ENCODE peak calls at places on chromosomes 7 and 10, in five cellular contexts. F is CD8-positive, alpha-beta T cell; H is IMR-90; E is mucosa of descending colon; I is aorta. P is an unnamed sample.

GRCh38 chr7:29906200-29907022 is 83.2 kb downstream of the SCRN1 start:
- DNase-seq in F (no peak), H (no peak), E (no peak), I (no peak), P (no peak)

GRCh38 chr7:116734736-116735135 is 62.7 kb downstream of the MET start:
- DNase-seq in F (no peak), H (no peak), E (no peak), I (no peak), P (no peak)

GRCh38 chr7:91164531-91164930 is 99.7 kb upstream of the FZD1 start:
- DNase-seq in F (no peak), H (no peak), E (no peak), I (no peak), P (no peak)

GRCh38 chr7:149284850-149285580 is 23.0 kb downstream of the ZNF783 start:
- DNase-seq in F (peak; percentile 97), H (peak; percentile 80), E (peak; percentile 99), I (peak; percentile 97), P (peak; percentile 96)

GRCh38 chr7:74527842-74528241 is 74.1 kb downstream of the GTF2IRD1 start:
- DNase-seq in F (no peak), H (no peak), E (peak; percentile 91), I (no peak), P (no peak)

GRCh38 chr10:114649217-114649906 is 8.7 kb downstream of the ABLIM1 start:
- DNase-seq in F (no peak), H (no peak), E (peak; percentile 38), I (no peak), P (no peak)

GRCh38 chr7:98165827-98166667 is 45.2 kb upstream of the BHLHA15 start:
- DNase-seq in F (peak; percentile 30), H (peak; percentile 14), E (peak; percentile 84), I (no peak), P (peak; percentile 45)

GRCh38 chr10:25564351-25564750 is 369.7 kb upstream of the MYO3A start:
- DNase-seq in F (no peak), H (no peak), E (no peak), I (no peak), P (no peak)

GRCh38 chr10:4725917-4726606 is 99.9 kb upstream of the AKR1E2 start:
- DNase-seq in F (no peak), H (peak; percentile 89), E (no peak), I (no peak), P (no peak)

GRCh38 chr10:132397671-132398565 is 918 bp downstream of the PWWP2B start:
- DNase-seq in F (peak; percentile 21), H (peak; percentile 47), E (peak; percentile 64), I (no peak), P (peak; percentile 73)

GRCh38 chr7:9022456-9022855 is 589.0 kb downstream of the NXPH1 start:
- DNase-seq in F (no peak), H (no peak), E (no peak), I (no peak), P (no peak)

GRCh38 chr10:45505336-45505735 is 131.3 kb downstream of the ALOX5 start:
- DNase-seq in F (no peak), H (no peak), E (no peak), I (no peak), P (no peak)

GRCh38 chr7:55177068-55177530 is 158.3 kb downstream of the EGFR start:
- DNase-seq in F (no peak), H (no peak), E (no peak), I (no peak), P (no peak)

GRCh38 chr7:115368998-115369397 is 447.1 kb downstream of the MDFIC start:
- DNase-seq in F (no peak), H (no peak), E (no peak), I (no peak), P (no peak)

GRCh38 chr10:86870679-86871078 is 86.7 kb downstream of the MMRN2 start:
- DNase-seq in F (no peak), H (no peak), E (no peak), I (no peak), P (no peak)

GRCh38 chr10:86867149-86867548 is 90.3 kb downstream of the MMRN2 start:
- DNase-seq in F (no peak), H (no peak), E (no peak), I (no peak), P (no peak)

GRCh38 chr10:86872757-86873156 is 84.7 kb downstream of the MMRN2 start:
- DNase-seq in F (no peak), H (no peak), E (peak; percentile 14), I (no peak), P (no peak)

GRCh38 chr10:86868353-86868752 is 89.1 kb downstream of the MMRN2 start:
- DNase-seq in F (no peak), H (peak; percentile 47), E (peak; percentile 17), I (no peak), P (no peak)

GRCh38 chr10:86871563-86872183 is 85.7 kb downstream of the MMRN2 start:
- DNase-seq in F (no peak), H (peak; percentile 58), E (no peak), I (no peak), P (no peak)
- H3K4me1 ChIP-seq in F (no peaks in the 10 kb centered on the region), H (peaks cover 13% of the 10 kb centered on the region), E (peaks cover 11% of the 10 kb centered on the region), I (no peaks in the 10 kb centered on the region), P (peaks cover 31% of the 10 kb centered on the region)

GRCh38 chr10:23362069-23362830 is 17.7 kb upstream of the C10orf67 start:
- DNase-seq in F (no peak), H (no peak), E (no peak), I (no peak), P (no peak)

GRCh38 chr10:23363788-23364135 is 19.2 kb upstream of the C10orf67 start:
- DNase-seq in F (no peak), H (no peak), E (no peak), I (no peak), P (no peak)

GRCh38 chr10:23361665-23362064 is 17.1 kb upstream of the C10orf67 start:
- DNase-seq in F (no peak), H (no peak), E (no peak), I (no peak), P (no peak)

GRCh38 chr10:23364378-23364777 is 19.8 kb upstream of the C10orf67 start:
- DNase-seq in F (no peak), H (no peak), E (no peak), I (no peak), P (no peak)

DNA sequence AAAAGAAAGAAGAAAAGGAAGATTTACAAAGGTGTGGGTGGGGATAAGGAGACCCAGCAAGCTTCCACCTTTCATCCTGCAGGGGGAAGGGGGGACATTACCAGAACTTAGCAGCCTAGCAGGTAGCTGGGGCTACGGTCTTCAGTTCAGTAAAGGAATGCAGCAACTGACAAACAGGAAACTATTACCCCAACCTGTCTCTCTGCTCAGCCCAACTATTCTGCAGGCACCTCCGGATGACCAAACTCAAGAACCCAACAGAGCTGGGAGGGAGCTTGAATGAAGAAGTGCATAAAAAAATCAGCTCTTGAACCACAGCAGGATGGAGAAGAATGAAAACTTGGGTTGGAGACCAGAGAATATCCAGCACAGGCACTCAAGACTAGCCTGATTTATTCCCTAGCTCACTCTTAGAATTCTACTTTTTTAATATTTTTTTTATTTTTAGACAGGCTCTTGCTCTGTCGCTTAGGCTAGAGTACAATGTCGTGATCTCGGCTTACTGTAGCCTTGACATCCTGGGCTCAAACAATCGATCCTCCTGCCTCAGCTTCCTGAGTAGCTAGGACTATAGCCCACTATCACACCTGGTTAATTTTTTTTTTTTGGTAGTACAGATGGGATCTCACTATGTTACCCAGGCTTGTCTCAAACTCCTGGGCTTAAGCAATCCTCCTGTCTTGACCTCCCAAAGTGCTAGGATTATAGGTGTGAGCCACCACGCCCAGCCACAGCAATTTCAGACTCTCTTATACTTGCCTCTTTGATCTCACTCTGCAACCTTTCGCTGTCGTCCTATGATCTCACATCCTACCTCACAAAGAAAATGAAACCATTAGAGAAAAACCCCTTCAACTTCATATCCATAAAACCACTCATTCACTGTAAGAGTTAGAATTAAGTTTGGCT is 18.5 kb upstream of the C10orf67 start:
- DNase-seq in F (no peak), H (no peak), E (no peak), I (no peak), P (no peak)
- H3K4me3 ChIP-seq in F (peak overlapping the region; percentile 19), H (no peak overlapping the region), E (no peak overlapping the region), I (no peak overlapping the region), P (no peak overlapping the region)

DNA sequence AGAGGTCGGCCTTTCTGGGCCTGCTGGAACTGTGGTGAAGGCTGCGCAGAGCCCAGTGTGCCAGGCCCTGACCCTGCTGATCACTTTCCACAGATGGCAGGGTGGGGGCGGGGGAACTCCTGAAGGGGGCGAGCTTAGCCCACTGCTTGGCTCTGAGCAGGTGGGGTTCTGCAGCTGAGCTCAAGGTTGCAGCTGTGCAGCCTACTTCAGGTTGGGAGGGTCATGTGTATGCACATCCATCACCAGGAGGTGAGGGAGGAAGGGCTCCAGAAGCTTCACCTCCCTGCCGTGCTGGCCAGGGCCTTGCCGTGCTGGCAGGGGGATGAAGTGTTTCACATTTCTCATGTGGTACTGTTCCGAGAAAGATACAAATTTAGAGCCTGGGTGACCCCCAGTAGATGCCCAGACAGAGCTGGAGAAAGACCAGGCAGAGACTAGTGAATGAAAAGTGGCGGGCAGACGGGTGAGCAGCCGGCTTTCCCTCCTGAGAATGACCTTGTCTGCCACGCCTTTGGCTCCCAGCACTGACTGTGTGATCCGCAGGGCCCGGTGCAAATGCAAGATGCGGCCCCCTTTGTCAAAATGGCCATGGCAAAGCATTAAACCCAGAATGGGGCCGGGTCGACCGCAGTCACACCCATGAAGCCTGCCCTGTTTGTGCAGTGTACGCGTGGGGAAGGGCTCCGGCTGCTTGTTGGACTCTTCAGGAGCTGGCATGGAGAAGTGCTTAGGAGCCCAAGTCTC is 25.2 kb downstream of the FAM241B start:
- DNase-seq in F (no peak), H (no peak), E (no peak), I (no peak), P (no peak)
- H3K4me1 ChIP-seq in F (peaks cover 16% of the 10 kb centered on the region), H (no peaks in the 10 kb centered on the region), E (no peaks in the 10 kb centered on the region), I (no peaks in the 10 kb centered on the region), P (no peaks in the 10 kb centered on the region)

GRCh38 chr10:101293007-101293723 is 60.8 kb upstream of the BTRC start:
- DNase-seq in F (no peak), H (no peak), E (no peak), I (no peak), P (no peak)
- H3K4me3 ChIP-seq in F (no peak overlapping the region), H (no peak overlapping the region), E (no peak overlapping the region), I (no peak overlapping the region), P (peak overlapping the region; percentile 61)

DNA sequence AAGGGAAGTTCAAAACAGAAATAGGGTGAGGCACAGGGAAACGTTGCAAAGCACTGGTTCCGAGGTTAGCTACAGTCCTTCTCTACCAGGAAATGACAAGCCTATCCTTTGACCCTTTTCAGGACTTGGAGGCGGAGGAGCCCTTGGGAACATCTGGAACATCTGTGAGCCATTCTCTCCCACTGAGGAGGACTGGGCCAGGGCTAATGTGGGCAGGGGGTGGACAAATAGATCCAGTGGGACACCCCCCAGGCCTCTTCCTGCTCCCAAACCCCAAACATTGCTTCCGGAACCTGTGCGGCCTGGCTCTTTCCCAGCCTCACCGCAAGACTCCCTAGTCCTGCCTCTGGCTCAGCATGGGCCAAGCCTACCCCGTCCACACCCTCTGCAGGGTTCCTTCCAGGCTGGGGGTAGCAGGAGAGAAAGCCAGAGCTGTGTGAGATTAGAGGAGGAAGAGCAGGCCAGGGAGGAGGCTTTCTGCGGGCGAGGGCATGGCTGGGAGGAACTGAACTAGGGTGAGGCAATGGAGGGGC is 36.5 kb downstream of the GHRHR start:
- DNase-seq in F (no peak), H (no peak), E (no peak), I (peak; percentile 37), P (no peak)
- H3K4me1 ChIP-seq in F (no peaks in the 10 kb centered on the region), H (no peaks in the 10 kb centered on the region), E (no peaks in the 10 kb centered on the region), I (no peaks in the 10 kb centered on the region), P (no peaks in the 10 kb centered on the region)